ENCODE peak calls at places on chromosomes 12 and 14, in eight cellular contexts. R, X, G, J, U, D, V and P are unnamed samples.

GRCh38 chr12:101968770-101969169 is 91.4 kb downstream of the DRAM1 start:
- DNase-seq in D (no peak), R (no peak), V (no peak), G (no peak), J (no peak), X (no peak), U (no peak), P (no peak)

GRCh38 chr12:124698211-124698997 is 131.0 kb upstream of the NCOR2 start:
- DNase-seq in J (no peak), V (no peak), R (peak; percentile 19), G (peak; percentile 72), U (no peak), D (no peak), X (no peak), P (no peak)

GRCh38 chr14:76769636-76770292 is 8.5 kb downstream of the VASH1 start:
- DNase-seq in V (no peak), R (no peak), J (no peak), X (peak; percentile 32), D (peak; percentile 9), U (no peak), G (no peak), P (peak; percentile 32)

GRCh38 chr12:29889737-29890136 is 106.0 kb upstream of the TMTC1 start:
- DNase-seq in R (peak; percentile 32), U (peak; percentile 84), X (peak; percentile 94), J (peak; percentile 49), G (peak; percentile 13), D (peak; percentile 41), V (peak; percentile 4), P (no peak)

GRCh38 chr12:111150894-111151293 is 218.0 kb downstream of the PHETA1 start:
- DNase-seq in G (no peak), R (no peak), X (no peak), J (no peak), V (no peak), U (no peak), D (no peak), P (no peak)

GRCh38 chr14:77376771-77377501 is at the start of the genes SAMD15 and TMED8:
- DNase-seq in D (peak; percentile 84), X (peak; percentile 95), G (peak; percentile 87), U (peak; percentile 93), J (peak; percentile 88), V (peak; percentile 69), R (peak; percentile 80), P (peak; percentile 95)

GRCh38 chr12:45302621-45303020 is 86.7 kb downstream of the ANO6 start:
- DNase-seq in R (peak; percentile 22), V (no peak), J (no peak), U (no peak), D (no peak), G (no peak), X (no peak), P (no peak)

GRCh38 chr12:27966870-27967269 is 5.7 kb downstream of the PTHLH start:
- DNase-seq in U (no peak), X (no peak), D (no peak), V (peak; percentile 20), R (peak; percentile 99), G (peak; percentile 91), J (no peak), P (no peak)

GRCh38 chr14:33765251-33765650 is 185.6 kb downstream of the EGLN3 start:
- DNase-seq in J (peak; percentile 45), V (no peak), G (peak; percentile 44), U (peak; percentile 91), D (no peak), X (peak; percentile 88), R (no peak), P (no peak)

GRCh38 chr12:11658796-11659195 is 9.3 kb downstream of the ETV6 start:
- DNase-seq in J (no peak), V (no peak), R (peak; percentile 86), X (peak; percentile 24), D (no peak), G (peak; percentile 83), U (no peak), P (no peak)

GRCh38 chr12:52246720-52247621 is 13.9 kb downstream of the KRT7 start:
- DNase-seq in U (no peak), R (no peak), J (no peak), G (no peak), X (peak; percentile 78), D (peak; percentile 59), V (peak; percentile 82), P (no peak)

GRCh38 chr12:130435331-130435730 is 97.6 kb downstream of the PIWIL1 start:
- DNase-seq in U (no peak), G (no peak), V (no peak), D (no peak), J (no peak), X (no peak), R (no peak), P (peak; percentile 61)

GRCh38 chr14:77053046-77053841 is 24.7 kb upstream of the IRF2BPL start:
- DNase-seq in U (peak; percentile 88), D (peak; percentile 72), R (peak; percentile 76), V (peak; percentile 70), X (peak; percentile 95), G (peak; percentile 89), J (peak; percentile 68), P (peak; percentile 91)

GRCh38 chr12:82329508-82329907 is 28.7 kb downstream of the CCDC59 start:
- DNase-seq in R (no peak), G (no peak), V (no peak), X (no peak), D (no peak), U (peak; percentile 79), J (peak; percentile 41), P (no peak)

GRCh38 chr12:49068879-49069506 is 786 bp downstream of the RHEBL1 start:
- DNase-seq in D (no peak), X (no peak), U (no peak), G (no peak), V (no peak), J (no peak), R (no peak), P (no peak)

GRCh38 chr12:10354502-10354901 is 35.3 kb downstream of the KLRK1 start:
- DNase-seq in U (no peak), J (no peak), V (peak; percentile 19), D (no peak), R (no peak), X (peak; percentile 66), G (peak; percentile 73), P (peak; percentile 71)

GRCh38 chr12:66636771-66637170 is 42.1 kb downstream of the GRIP1 start:
- DNase-seq in G (peak; percentile 5), U (peak; percentile 12), V (no peak), D (no peak), J (no peak), X (no peak), R (no peak), P (peak; percentile 87)

GRCh38 chr14:104442611-104443390 is 136.8 kb upstream of the C14orf180 start:
- DNase-seq in X (peak; percentile 61), V (no peak), G (no peak), U (no peak), D (peak; percentile 11), J (no peak), R (no peak), P (no peak)

GRCh38 chr14:81350344-81351096 is 49.6 kb downstream of the STON2 start:
- DNase-seq in G (no peak), J (no peak), V (no peak), D (no peak), R (no peak), U (no peak), X (no peak), P (no peak)

GRCh38 chr14:101464310-101464983 is 96.8 kb upstream of the DIO3 start:
- DNase-seq in J (no peak), V (no peak), R (no peak), D (no peak), G (no peak), X (no peak), U (no peak), P (peak; percentile 49)

GRCh38 chr14:68951051-68951797 is 27.9 kb downstream of the ACTN1 start:
- DNase-seq in R (peak; percentile 96), X (no peak), U (no peak), G (peak; percentile 99), D (peak; percentile 85), J (no peak), V (no peak), P (peak; percentile 96)

GRCh38 chr14:88551936-88552565 is 2.8 kb downstream of the PTPN21 start:
- DNase-seq in V (no peak), R (peak; percentile 19), U (peak; percentile 43), G (peak; percentile 23), D (no peak), X (peak; percentile 73), J (no peak), P (no peak)
- H3K9ac ChIP-seq in V (no peak overlapping the region), R (peak overlapping the region; percentile 68), U (no peak overlapping the region), G (peak overlapping the region; percentile 96), D (peak overlapping the region; percentile 92), X (peak overlapping the region; percentile 67), J (no peak overlapping the region), P (peak overlapping the region; percentile 70)

GRCh38 chr12:128140551-128140950 is 126.4 kb upstream of the TMEM132C start:
- DNase-seq in V (no peak), G (peak; percentile 16), U (no peak), X (no peak), J (no peak), D (no peak), R (no peak), P (no peak)
- H3K36me3 ChIP-seq in V (no peaks in the 10 kb centered on the region), G (no peaks in the 10 kb centered on the region), U (no peaks in the 10 kb centered on the region), X (no peaks in the 10 kb centered on the region), J (no peaks in the 10 kb centered on the region), D (no peaks in the 10 kb centered on the region), R (no peaks in the 10 kb centered on the region), P (no peaks in the 10 kb centered on the region)

GRCh38 chr14:105487986-105488777 is 1.5 kb downstream of the CRIP1 start:
- DNase-seq in V (no peak), X (no peak), U (no peak), R (no peak), D (peak; percentile 86), G (no peak), J (no peak), P (no peak)
- H3K9ac ChIP-seq in V (peak overlapping the region; percentile 84), X (no peak overlapping the region), U (no peak overlapping the region), R (no peak overlapping the region), D (peak overlapping the region; percentile 87), G (no peak overlapping the region), J (peak overlapping the region; percentile 32), P (no peak overlapping the region)

GRCh38 chr12:103812789-103813188 is 28.2 kb downstream of the NT5DC3 start:
- DNase-seq in X (no peak), R (no peak), D (no peak), U (no peak), J (no peak), V (no peak), G (no peak), P (no peak)

GRCh38 chr12:103810108-103810507 is 30.9 kb downstream of the NT5DC3 start:
- DNase-seq in J (no peak), U (no peak), V (no peak), R (no peak), X (no peak), G (no peak), D (no peak), P (no peak)

GRCh38 chr12:103813426-103813825 is 27.6 kb downstream of the NT5DC3 start:
- DNase-seq in J (no peak), G (no peak), X (no peak), D (no peak), U (no peak), R (no peak), V (no peak), P (no peak)

GRCh38 chr12:103813949-103814348 is 27.1 kb downstream of the NT5DC3 start:
- DNase-seq in J (no peak), X (no peak), G (no peak), V (no peak), U (no peak), R (no peak), D (no peak), P (no peak)

DNA sequence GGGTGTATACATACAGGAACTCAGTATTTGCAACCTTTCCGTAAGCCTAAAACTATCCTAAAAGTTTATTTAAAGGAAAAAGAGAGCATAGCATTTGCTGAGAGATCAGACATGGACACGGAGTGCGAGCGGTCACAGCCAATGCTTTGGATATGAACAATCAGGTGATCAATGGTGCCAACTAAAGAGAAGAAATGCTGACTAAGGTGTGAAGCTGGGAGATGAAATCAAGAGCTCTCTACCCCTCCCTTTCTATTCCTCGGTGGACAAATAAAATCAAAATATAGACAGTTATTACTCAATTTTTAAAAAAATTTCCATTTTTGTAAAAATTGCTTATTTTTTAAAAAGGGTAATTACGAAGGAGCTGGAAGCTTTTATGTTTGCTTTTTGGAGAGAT is 29.2 kb downstream of the NT5DC3 start:
- DNase-seq in V (no peak), R (no peak), U (no peak), J (no peak), G (no peak), X (no peak), D (no peak), P (no peak)
- H3K36me3 ChIP-seq in V (peaks cover 30% of the 10 kb centered on the region), R (peaks cover 6% of the 10 kb centered on the region), U (no peaks in the 10 kb centered on the region), J (peaks cover 27% of the 10 kb centered on the region), G (peaks cover 15% of the 10 kb centered on the region), X (peaks cover 70% of the 10 kb centered on the region), D (no peaks in the 10 kb centered on the region), P (no peaks in the 10 kb centered on the region)